ENCODE peak calls at places on chromosomes 2 and 18, in seven cellular contexts. V is AG10803, G is Calu3, R is B cell, J is AG04450, E is lower leg skin, W is Panc1. O is an unnamed sample.

GRCh38 chr2:238930216-238930615 is 82.3 kb downstream of the TWIST2 start:
- DNase-seq in V (no peak), G (no peak), R (peak; percentile 24), J (no peak), E (no peak), W (no peak), O (no peak)

GRCh38 chr18:27839141-27839540 is 337.8 kb downstream of the CDH2 start:
- DNase-seq in V (peak; percentile 83), G (peak; percentile 35), R (no peak), J (peak; percentile 27), E (no peak), W (no peak), O (no peak)

GRCh38 chr2:64817453-64817852 is 163.7 kb upstream of the SERTAD2 start:
- DNase-seq in V (no peak), G (no peak), R (no peak), J (no peak), E (no peak), W (no peak), O (no peak)

GRCh38 chr2:27902143-27902542 is 11.6 kb downstream of the BABAM2 start:
- DNase-seq in V (no peak), G (no peak), R (no peak), J (no peak), E (no peak), W (no peak), O (no peak)

GRCh38 chr2:122519806-122520205 is 764.4 kb downstream of the TSN start:
- DNase-seq in V (no peak), G (no peak), R (no peak), J (no peak), E (no peak), W (no peak), O (no peak)

GRCh38 chr2:133553251-133553650 is 15.0 kb downstream of the NCKAP5 start:
- DNase-seq in V (peak; percentile 56), G (no peak), R (no peak), J (no peak), E (no peak), W (no peak), O (no peak)

GRCh38 chr2:113861740-113862139 is 28.1 kb upstream of the ACTR3 start:
- DNase-seq in V (no peak), G (no peak), R (peak; percentile 41), J (no peak), E (no peak), W (no peak), O (no peak)

GRCh38 chr2:8120979-8121825 is 560.7 kb upstream of the ID2 start:
- DNase-seq in V (peak; percentile 58), G (no peak), R (no peak), J (no peak), E (no peak), W (no peak), O (no peak)

GRCh38 chr2:234521536-234521935 is 24.7 kb upstream of the ARL4C start:
- DNase-seq in V (no peak), G (no peak), R (no peak), J (no peak), E (no peak), W (no peak), O (no peak)

GRCh38 chr2:85811173-85811849 is 57.5 kb downstream of the ATOH8 start:
- DNase-seq in V (peak; percentile 63), G (no peak), R (no peak), J (no peak), E (peak; percentile 60), W (no peak), O (no peak)

GRCh38 chr2:207230261-207231105 is 64.7 kb upstream of the KLF7 start:
- DNase-seq in V (no peak), G (no peak), R (no peak), J (no peak), E (no peak), W (no peak), O (no peak)

DNA sequence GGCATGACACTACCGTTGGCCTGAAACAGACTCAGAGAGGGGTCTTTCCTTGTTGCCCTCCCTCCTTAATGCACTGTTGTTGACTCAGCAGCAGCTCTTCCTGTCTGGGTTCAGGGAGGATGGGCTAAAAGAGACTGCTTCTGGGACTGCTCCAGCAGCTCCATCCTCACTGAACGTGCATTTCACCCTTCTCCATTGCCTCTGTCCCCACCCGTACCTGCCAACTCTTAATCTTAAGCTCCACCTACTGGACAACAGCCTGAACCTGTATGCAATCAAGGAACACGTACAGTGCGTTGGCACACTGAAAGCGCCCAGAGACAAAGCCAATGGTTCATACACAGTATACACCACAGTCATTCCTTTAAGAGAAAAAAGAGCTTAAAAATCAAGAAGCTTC is 230.8 kb upstream of the RAB6C start:
- DNase-seq in V (no peak), G (no peak), R (no peak), J (no peak), E (no peak), W (no peak), O (no peak)
- TF ChIP-seq CTCF in V (no peak), G (no peak), R (no peak), J (no peak), E (no peak), W (no peak), O (peak; percentile 60)

GRCh38 chr2:116491292-116491691 is 1323.2 kb upstream of the DDX18 start:
- DNase-seq in V (no peak), G (no peak), R (no peak), J (no peak), E (no peak), W (no peak), O (no peak)
- TF ChIP-seq CTCF in V (no peak), G (no peak), R (no peak), J (no peak), E (no peak), W (no peak), O (no peak)

GRCh38 chr18:43563780-43564179 is 286.5 kb upstream of the SYT4 start:
- DNase-seq in V (peak; percentile 20), G (peak; percentile 51), R (no peak), J (no peak), E (no peak), W (no peak), O (no peak)
- TF ChIP-seq CTCF in V (peak; percentile 45), G (peak; percentile 47), R (no peak), J (peak; percentile 19), E (no peak), W (peak; percentile 35), O (peak; percentile 74)

GRCh38 chr18:24446953-24447537 is 13.4 kb upstream of the HRH4 start:
- DNase-seq in V (no peak), G (no peak), R (no peak), J (no peak), E (no peak), W (no peak), O (no peak)
- TF ChIP-seq CTCF in V (no peak), G (no peak), R (no peak), J (peak; percentile 22), E (no peak), W (peak; percentile 45), O (no peak)

DNA sequence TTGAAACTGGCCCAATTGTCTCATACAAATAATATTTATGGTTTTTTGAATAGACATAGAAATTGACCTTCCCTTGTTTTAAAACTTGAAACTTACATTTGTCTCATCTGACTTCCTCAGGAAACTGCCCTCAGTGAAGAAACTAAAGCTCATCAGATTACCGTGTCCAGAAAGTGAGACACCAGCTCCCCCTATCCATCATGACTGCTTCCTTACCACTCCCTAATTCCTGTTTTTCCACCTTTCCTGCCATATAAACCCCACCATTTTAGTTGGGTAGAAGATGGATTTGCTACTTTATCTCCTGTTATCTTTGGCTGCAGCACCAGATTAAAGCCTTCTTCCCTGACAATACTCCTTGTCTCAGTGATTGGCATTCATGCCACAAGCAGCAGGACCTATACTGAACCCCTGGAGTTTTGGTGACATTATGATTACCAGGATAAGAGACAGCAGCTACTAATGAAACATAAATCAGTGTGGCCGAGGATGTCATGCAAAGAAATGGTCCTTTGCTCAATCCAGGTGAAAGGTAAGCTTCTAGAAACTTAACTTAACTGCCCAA is 1627.6 kb upstream of the ZEB2 start:
- DNase-seq in V (no peak), G (no peak), R (no peak), J (no peak), E (no peak), W (no peak), O (no peak)
- TF ChIP-seq CTCF in V (no peak), G (no peak), R (no peak), J (no peak), E (no peak), W (no peak), O (no peak)

GRCh38 chr2:218618102-218618860 is 10.6 kb downstream of the PLCD4 start:
- DNase-seq in V (no peak), G (no peak), R (no peak), J (no peak), E (no peak), W (no peak), O (no peak)
- TF ChIP-seq CTCF in V (no peak), G (no peak), R (no peak), J (no peak), E (no peak), W (peak; percentile 65), O (no peak)

GRCh38 chr2:35410431-35411061 is 945.0 kb upstream of the CRIM1 start:
- DNase-seq in V (peak; percentile 13), G (peak; percentile 55), R (no peak), J (no peak), E (no peak), W (peak; percentile 25), O (peak; percentile 37)

GRCh38 chr2:35409762-35410161 is 945.8 kb upstream of the CRIM1 start:
- DNase-seq in V (no peak), G (no peak), R (no peak), J (no peak), E (no peak), W (no peak), O (no peak)

DNA sequence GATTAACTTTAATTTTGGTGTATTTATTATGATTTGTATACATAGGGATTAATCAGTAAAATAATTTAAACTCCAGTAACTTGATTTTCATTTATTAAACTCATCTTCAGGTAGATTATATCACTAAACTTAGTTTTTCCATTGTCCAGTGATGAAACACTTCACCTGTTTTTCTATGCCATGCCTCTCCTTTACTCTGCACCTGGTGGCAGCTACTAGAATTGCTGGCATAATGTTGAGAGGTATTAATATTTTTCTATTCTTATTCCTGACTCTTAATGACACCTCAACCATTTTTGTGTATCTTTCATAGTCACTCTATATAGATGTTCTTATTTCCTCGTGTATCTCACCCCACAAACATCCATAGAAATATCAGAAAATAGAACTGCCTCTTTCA is 940.3 kb upstream of the CRIM1 start:
- DNase-seq in V (no peak), G (no peak), R (no peak), J (no peak), E (no peak), W (no peak), O (no peak)
- TF ChIP-seq CTCF in V (no peak), G (no peak), R (no peak), J (peak; percentile 17), E (no peak), W (peak; percentile 21), O (peak; percentile 52)

O was measured in progenitor cell of endocrine pancreas.